ENCODE peak calls at places on chromosomes 7 and 10, in nine cellular contexts. J is left ventricle myocardium inferior, V is epithelial cell of esophagus, A is kidney, I is brain microvascular endothelial cell, K is astrocyte, S is lung, T is cardiac muscle cell, Q is thoracic aorta. G is an unnamed sample.

GRCh38 chr7:158016171-158017087 is 571.2 kb downstream of the PTPRN2 start:
- DNase-seq in J (no peak), V (no peak), A (no peak), I (no peak), K (no peak), S (peak; percentile 42), T (no peak), Q (no peak), G (peak; percentile 65)

GRCh38 chr7:32661501-32661900 is 166.2 kb downstream of the AVL9 start:
- DNase-seq in J (no peak), V (no peak), A (no peak), I (no peak), K (no peak), S (no peak), T (no peak), Q (no peak), G (no peak)

GRCh38 chr10:74960670-74961069 is 134.3 kb downstream of the KAT6B start:
- DNase-seq in J (no peak), V (no peak), A (no peak), I (no peak), K (no peak), S (no peak), T (no peak), Q (no peak), G (no peak)

GRCh38 chr10:43939389-43939938 is 290.8 kb upstream of the ZNF32 start:
- DNase-seq in J (no peak), V (no peak), A (no peak), I (no peak), K (no peak), S (peak; percentile 19), T (no peak), Q (no peak), G (no peak)

GRCh38 chr7:85776691-85777363 is 590.0 kb upstream of the SEMA3D start:
- DNase-seq in J (no peak), V (no peak), A (no peak), I (no peak), K (no peak), S (no peak), T (no peak), Q (no peak), G (no peak)

GRCh38 chr7:38465946-38466345 is 165.2 kb downstream of the AMPH start:
- DNase-seq in J (no peak), V (no peak), A (no peak), I (peak; percentile 51), K (peak; percentile 14), S (no peak), T (peak; percentile 71), Q (no peak), G (no peak)

GRCh38 chr7:138044897-138045296 is 31.4 kb upstream of the AKR1D1 start:
- DNase-seq in J (no peak), V (no peak), A (no peak), I (no peak), K (no peak), S (no peak), T (no peak), Q (no peak), G (no peak)

GRCh38 chr7:30932562-30932961 is 20.9 kb downstream of the AQP1 start:
- DNase-seq in J (no peak), V (no peak), A (peak; percentile 48), I (no peak), K (no peak), S (no peak), T (no peak), Q (no peak), G (no peak)

GRCh38 chr7:81842361-81842760 is 72.5 kb upstream of the HGF start:
- DNase-seq in J (no peak), V (no peak), A (no peak), I (no peak), K (no peak), S (no peak), T (no peak), Q (no peak), G (no peak)

GRCh38 chr7:81845628-81846259 is 75.9 kb upstream of the HGF start:
- DNase-seq in J (no peak), V (no peak), A (no peak), I (no peak), K (no peak), S (no peak), T (peak; percentile 75), Q (no peak), G (no peak)

GRCh38 chr7:81851413-81851812 is 81.6 kb upstream of the HGF start:
- DNase-seq in J (no peak), V (no peak), A (no peak), I (no peak), K (no peak), S (no peak), T (no peak), Q (no peak), G (no peak)

DNA sequence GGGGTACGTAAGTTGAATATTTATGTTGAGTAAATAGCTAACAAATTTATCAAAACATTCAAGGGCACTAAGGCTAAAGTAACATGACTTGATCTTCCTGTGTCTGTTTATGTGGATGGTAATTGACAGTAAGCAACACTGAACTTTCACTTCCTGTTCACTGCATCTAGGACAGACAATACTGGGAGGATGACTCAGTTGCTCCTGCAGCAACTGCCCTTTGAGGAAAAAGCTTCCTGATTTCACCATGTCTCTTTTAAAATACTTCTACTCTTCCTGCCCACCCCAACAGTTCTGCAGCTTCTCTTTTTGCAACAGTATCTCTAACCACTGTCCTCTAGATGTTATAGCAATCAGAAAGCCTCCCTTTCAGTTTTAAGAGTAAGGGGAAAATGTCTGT is 76.6 kb upstream of the HGF start:
- DNase-seq in J (no peak), V (peak; percentile 74), A (no peak), I (peak; percentile 41), K (peak; percentile 29), S (no peak), T (peak; percentile 76), Q (no peak), G (no peak)
- H3K4me3 ChIP-seq in J (peak overlapping the region; percentile 18), V (no peak overlapping the region), A (no peak overlapping the region), I (no peak overlapping the region), K (no peak overlapping the region), S (no peak overlapping the region), T (no peak overlapping the region), Q (no peak overlapping the region), G (no peak overlapping the region)

GRCh38 chr10:27719052-27719451 is 26.6 kb downstream of the MKX start:
- DNase-seq in J (no peak), V (no peak), A (no peak), I (no peak), K (no peak), S (no peak), T (no peak), Q (no peak), G (no peak)

GRCh38 chr10:27730041-27730440 is 15.6 kb downstream of the MKX start:
- DNase-seq in J (no peak), V (no peak), A (no peak), I (no peak), K (no peak), S (no peak), T (no peak), Q (no peak), G (no peak)

GRCh38 chr10:27723436-27723835 is 22.2 kb downstream of the MKX start:
- DNase-seq in J (no peak), V (no peak), A (no peak), I (no peak), K (peak; percentile 65), S (no peak), T (peak; percentile 6), Q (no peak), G (no peak)

GRCh38 chr10:27720529-27720928 is 25.1 kb downstream of the MKX start:
- DNase-seq in J (no peak), V (no peak), A (no peak), I (no peak), K (no peak), S (no peak), T (no peak), Q (no peak), G (no peak)

GRCh38 chr10:27724287-27724686 is 21.3 kb downstream of the MKX start:
- DNase-seq in J (no peak), V (peak; percentile 8), A (no peak), I (no peak), K (no peak), S (no peak), T (no peak), Q (no peak), G (no peak)
- TF ChIP-seq CTCF in J (no peak), V (peak; percentile 35), A (no peak), I (peak; percentile 39), K (peak; percentile 11), S (no peak), T (peak; percentile 17), Q (peak; percentile 11), G (no peak)

GRCh38 chr10:970311-971149 is 17.7 kb upstream of the GTPBP4 start:
- DNase-seq in J (no peak), V (no peak), A (no peak), I (peak; percentile 11), K (no peak), S (peak; percentile 81), T (peak; percentile 9), Q (no peak), G (no peak)

GRCh38 chr10:969473-970150 is 18.6 kb upstream of the GTPBP4 start:
- DNase-seq in J (no peak), V (no peak), A (no peak), I (no peak), K (no peak), S (no peak), T (no peak), Q (no peak), G (no peak)

GRCh38 chr10:971150-971542 is 17.1 kb upstream of the GTPBP4 start:
- DNase-seq in J (no peak), V (no peak), A (no peak), I (no peak), K (no peak), S (no peak), T (peak; percentile 31), Q (no peak), G (peak; percentile 63)

GRCh38 chr10:972763-973162 is 15.5 kb upstream of the GTPBP4 start:
- DNase-seq in J (no peak), V (no peak), A (no peak), I (no peak), K (no peak), S (no peak), T (no peak), Q (no peak), G (no peak)

GRCh38 chr10:971613-972012 is 16.6 kb upstream of the GTPBP4 start:
- DNase-seq in J (no peak), V (no peak), A (no peak), I (no peak), K (no peak), S (peak; percentile 52), T (no peak), Q (no peak), G (no peak)
- H3K4me3 ChIP-seq in J (no peak overlapping the region), V (no peak overlapping the region), A (no peak overlapping the region), I (no peak overlapping the region), K (no peak overlapping the region), S (no peak overlapping the region), T (no peak overlapping the region), Q (no peak overlapping the region), G (no peak overlapping the region)

DNA sequence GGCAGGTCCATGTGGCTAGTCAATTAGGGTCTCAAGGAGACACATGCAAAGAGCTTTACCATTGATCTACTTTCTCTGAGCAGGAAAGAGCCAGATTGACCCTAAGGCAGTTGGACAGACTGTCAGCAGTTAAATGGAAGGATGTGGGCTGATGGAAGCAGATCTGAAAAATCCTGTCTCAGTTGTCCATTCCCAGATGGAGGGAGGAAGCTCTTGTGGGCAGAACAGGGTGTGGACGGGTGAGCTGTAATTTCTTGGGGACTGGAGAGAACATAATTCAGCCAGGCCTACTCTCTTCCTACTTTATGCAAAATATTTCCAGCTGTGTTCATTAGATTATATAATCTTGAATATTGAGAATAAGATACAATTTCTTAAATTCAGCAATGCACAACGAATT is 163.6 kb downstream of the GNAT3 start:
- DNase-seq in J (no peak), V (no peak), A (no peak), I (no peak), K (no peak), S (no peak), T (no peak), Q (no peak), G (no peak)
- TF ChIP-seq CTCF in J (no peak), V (no peak), A (no peak), I (no peak), K (no peak), S (no peak), T (no peak), Q (no peak), G (no peak)